ENCODE peak calls at places on chromosome 16, in six cellular contexts. P is HepG2, M is A549, I is GM12878, S is endothelial cell of umbilical vein, L is K562. R is an unnamed sample.

GRCh38 chr16:62022688-62023087 is 13.6 kb downstream of the CDH8 start:
- DNase-seq in S (no peak), P (no peak), L (no peak), I (no peak), M (no peak), R (no peak)

GRCh38 chr16:8859913-8860881 is 8.6 kb downstream of the CARHSP1 start:
- DNase-seq in P (peak), S (peak), L (no peak), M (no peak), I (no peak), R (no peak)

GRCh38 chr16:23855010-23855409 is 19.2 kb downstream of the PRKCB start:
- DNase-seq in M (no peak), L (peak), I (no peak), S (no peak), P (no peak), R (peak)

GRCh38 chr16:85753559-85753958 is 2.7 kb upstream of the C16orf74 start:
- DNase-seq in P (no peak), I (no peak), S (no peak), L (no peak), M (no peak), R (no peak)

GRCh38 chr16:47965439-47965838 is 190.4 kb downstream of the ABCC12 start:
- DNase-seq in L (no peak), P (no peak), M (no peak), S (no peak), I (no peak), R (no peak)

GRCh38 chr16:48082516-48082915 is 73.3 kb downstream of the ABCC12 start:
- DNase-seq in P (no peak), I (no peak), L (no peak), S (no peak), M (no peak), R (no peak)

GRCh38 chr16:50531901-50532300 is 16.3 kb upstream of the NKD1 start:
- DNase-seq in S (no peak), L (no peak), I (no peak), M (no peak), P (no peak), R (no peak)

GRCh38 chr16:21075252-21075651 is 75.4 kb downstream of the DNAH3 start:
- DNase-seq in M (no peak), I (no peak), S (no peak), L (no peak), P (no peak), R (peak)

GRCh38 chr16:11916524-11917285 is 949 bp upstream of the GSPT1 start:
- DNase-seq in L (peak), S (no peak), P (peak), M (peak), I (no peak), R (no peak)

GRCh38 chr16:87387942-87388817 is 4.0 kb upstream of the MAP1LC3B start:
- DNase-seq in M (peak), L (peak), I (peak), P (peak), S (peak), R (peak)

GRCh38 chr16:56242740-56243139 is 51.5 kb downstream of the GNAO1 start:
- DNase-seq in L (no peak), P (no peak), M (no peak), I (no peak), S (no peak), R (no peak)

GRCh38 chr16:47644166-47644565 is 183.0 kb downstream of the PHKB start:
- DNase-seq in P (no peak), M (no peak), S (peak), L (no peak), I (no peak), R (no peak)

GRCh38 chr16:48204825-48205151 is 39.3 kb upstream of the LONP2 start:
- DNase-seq in P (no peak), S (no peak), M (no peak), I (no peak), L (no peak), R (no peak)

GRCh38 chr16:77971306-77972131 is 50.8 kb upstream of the CLEC3A start:
- DNase-seq in I (no peak), P (peak), S (peak), L (peak), M (peak), R (peak)

GRCh38 chr16:66552288-66553143 is at the start of gene CKLF:
- DNase-seq in I (peak), L (peak), P (peak), S (peak), M (peak), R (peak)

GRCh38 chr16:15874745-15875314 is 13.6 kb downstream of the CEP20 start:
- DNase-seq in S (peak), L (peak), I (no peak), P (peak), M (peak), R (peak)

GRCh38 chr16:23835390-23836077 is at the start of gene PRKCB:
- DNase-seq in P (no peak), I (no peak), S (peak), M (peak), L (peak), R (peak)

GRCh38 chr16:25553711-25554436 is 137.9 kb upstream of the HS3ST4 start:
- DNase-seq in M (no peak), I (no peak), P (no peak), L (peak), S (no peak), R (no peak)

GRCh38 chr16:89831810-89832328 is 3.6 kb downstream of the SPIRE2 start:
- DNase-seq in I (no peak), M (no peak), L (no peak), S (no peak), P (no peak), R (no peak)

GRCh38 chr16:17396762-17397498 is 73.8 kb downstream of the XYLT1 start:
- DNase-seq in L (no peak), S (peak), P (no peak), M (no peak), I (no peak), R (no peak)

GRCh38 chr16:12097523-12098428 is 121.2 kb downstream of the SNX29 start:
- DNase-seq in S (no peak), I (no peak), L (peak), P (peak), M (no peak), R (no peak)

GRCh38 chr16:15529673-15530072 is 95.3 kb downstream of the BMERB1 start:
- DNase-seq in S (no peak), M (no peak), L (no peak), I (no peak), P (no peak), R (no peak)

GRCh38 chr16:90077757-90078593 is 844 bp upstream of the PRDM7 start:
- DNase-seq in M (peak), P (no peak), L (peak), S (peak), I (no peak), R (peak)

GRCh38 chr16:9934723-9935508 is 247.3 kb downstream of the GRIN2A start:
- DNase-seq in M (no peak), L (no peak), I (no peak), P (no peak), S (no peak), R (peak)

GRCh38 chr16:47976609-47977180 is 179.1 kb downstream of the ABCC12 start:
- DNase-seq in M (no peak), I (no peak), S (no peak), P (no peak), L (no peak), R (no peak)

GRCh38 chr16:67779256-67780014 is 26.9 kb downstream of the RANBP10 start:
- DNase-seq in M (no peak), L (no peak), P (no peak), S (no peak), I (no peak), R (no peak)

GRCh38 chr16:67783353-67783725 is 23.0 kb downstream of the RANBP10 start:
- DNase-seq in M (no peak), P (no peak), L (no peak), I (no peak), S (no peak), R (no peak)

GRCh38 chr16:67782567-67783352 is 23.6 kb downstream of the RANBP10 start:
- DNase-seq in L (peak), P (no peak), S (no peak), M (no peak), I (no peak), R (no peak)

GRCh38 chr16:67781548-67781921 is 24.8 kb downstream of the RANBP10 start:
- DNase-seq in L (peak), P (no peak), I (no peak), S (no peak), M (no peak), R (peak)

DNA sequence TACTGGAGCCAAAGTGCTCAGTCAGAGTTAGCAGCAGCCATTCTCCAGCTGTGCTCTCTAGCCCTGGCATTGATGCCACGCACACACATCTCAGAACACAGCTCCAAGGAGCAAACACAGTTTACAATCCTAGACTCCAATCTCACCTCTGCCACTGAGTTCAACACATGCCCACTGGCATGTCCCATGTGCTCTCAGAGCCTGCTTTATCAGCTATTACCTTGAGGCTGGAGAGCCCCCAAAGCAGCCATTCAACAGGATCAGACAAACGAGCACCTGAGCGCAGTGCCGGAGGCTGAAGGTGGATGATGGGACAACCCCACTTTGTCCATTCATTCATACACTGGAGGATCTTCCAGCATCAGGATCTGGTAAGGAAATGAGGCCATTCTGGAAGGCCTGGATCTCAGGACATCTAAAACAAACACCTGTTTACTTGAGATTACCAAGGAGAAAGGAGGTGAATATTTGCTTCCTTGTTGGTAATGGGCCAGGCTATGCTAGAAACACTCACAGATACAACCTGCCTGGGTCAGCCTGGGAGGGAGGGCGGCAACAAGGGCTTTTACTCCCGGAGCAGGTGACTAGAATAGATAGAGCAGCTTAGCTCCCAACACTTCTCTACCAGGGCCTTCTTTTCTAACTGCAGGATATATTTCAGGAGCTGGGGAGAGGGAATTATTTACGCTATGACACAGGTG is 25.4 kb downstream of the RANBP10 start:
- DNase-seq in I (no peak), M (no peak), S (no peak), P (no peak), L (peak), R (no peak)
- TF ChIP-seq MYC in I (no peak), M (no peak), S (no peak), P (no peak), L (no peak), R (no peak)

GRCh38 chr16:30636599-30636998 is 14.2 kb upstream of the PRR14 start:
- DNase-seq in M (no peak), P (no peak), I (no peak), S (no peak), L (no peak), R (no peak)

GRCh38 chr16:30633526-30633925 is 17.2 kb upstream of the PRR14 start:
- DNase-seq in L (no peak), P (no peak), M (no peak), S (no peak), I (no peak), R (no peak)

GRCh38 chr16:30641378-30641982 is 9.3 kb upstream of the PRR14 start:
- DNase-seq in I (no peak), S (no peak), P (no peak), M (no peak), L (no peak), R (no peak)

GRCh38 chr16:30637952-30638351 is 12.8 kb upstream of the PRR14 start:
- DNase-seq in M (peak), S (peak), I (no peak), P (peak), L (peak), R (peak)
- TF ChIP-seq CTCF in M (peak), S (peak), I (peak), P (peak), L (peak), R (peak)

DNA sequence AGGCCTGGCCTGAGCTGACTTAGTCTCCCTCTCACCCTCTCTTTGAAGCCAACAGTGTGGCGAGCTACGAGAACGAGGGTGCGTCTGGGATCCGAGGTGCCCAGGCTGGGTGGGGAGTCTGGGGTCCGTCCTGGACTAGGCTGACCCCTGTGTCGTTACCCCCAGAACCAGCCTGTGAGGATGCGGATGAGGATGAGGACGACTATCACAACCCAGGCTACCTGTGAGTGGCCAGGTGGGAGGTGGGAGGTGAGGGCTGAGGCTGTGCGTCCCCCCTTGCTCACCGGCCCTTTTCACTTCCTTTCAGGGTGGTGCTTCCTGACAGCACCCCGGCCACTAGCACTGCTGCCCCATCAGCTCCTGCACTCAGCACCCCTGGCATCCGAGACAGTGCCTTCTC is 1.6 kb downstream of the LAT start:
- DNase-seq in S (no peak), P (no peak), M (no peak), I (no peak), L (no peak), R (no peak)
- H3K4me3 ChIP-seq in S (no peak), P (no peak), M (no peak), I (no peak), L (no peak), R (no peak)

DNA sequence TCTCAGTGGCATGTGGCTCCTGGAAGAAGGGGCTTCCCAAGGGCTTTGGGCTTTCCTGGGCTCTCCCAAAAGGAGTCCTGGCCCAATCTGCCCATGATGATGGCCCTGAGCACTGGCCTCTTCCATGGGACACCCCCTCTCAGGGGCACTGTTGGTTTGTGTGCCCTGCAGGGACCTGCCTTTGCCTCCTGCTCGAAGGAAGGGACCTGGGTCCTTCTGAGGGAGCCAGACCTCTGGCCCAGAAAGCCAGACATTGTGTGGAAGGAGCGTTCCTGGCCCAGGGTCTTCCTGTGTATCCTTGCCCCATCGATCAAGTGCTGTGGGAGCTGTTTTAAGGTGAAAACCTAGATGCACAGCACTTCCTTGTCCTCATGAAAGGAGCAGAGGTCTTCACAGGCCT is 1689.3 kb downstream of the TP53TG3F start:
- DNase-seq in M (no peak), L (no peak), P (no peak), I (no peak), S (no peak), R (no peak)
- TF ChIP-seq MYC in M (no peak), L (no peak), P (no peak), I (no peak), S (no peak), R (no peak)

GRCh38 chr16:2056077-2056476 is 8.3 kb downstream of the TSC2 start:
- DNase-seq in M (no peak), I (no peak), P (peak), L (peak), S (no peak), R (no peak)
- TF ChIP-seq CTCF in M (no peak), I (peak), P (peak), L (peak), S (no peak), R (no peak)